ENCODE peak calls at places on chromosome 9, in six cellular contexts. I, S, U, X, E and Y are unnamed samples.

GRCh38 chr9:121463026-121463827 is 36.4 kb downstream of the GGTA1 start:
- DNase-seq in I (peak; percentile 73), S (peak; percentile 52), U (peak; percentile 6), X (peak; percentile 42), E (peak; percentile 45), Y (peak; percentile 48)

GRCh38 chr9:36924071-36924470 is 110.0 kb downstream of the PAX5 start:
- DNase-seq in I (no peak), S (no peak), U (peak; percentile 87), X (no peak), E (no peak), Y (no peak)

GRCh38 chr9:14213504-14213903 is 100.4 kb downstream of the NFIB start:
- DNase-seq in I (no peak), S (no peak), U (no peak), X (no peak), E (no peak), Y (no peak)

GRCh38 chr9:38208206-38208901 is 139.3 kb upstream of the SHB start:
- DNase-seq in I (no peak), S (no peak), U (no peak), X (no peak), E (peak; percentile 74), Y (no peak)

GRCh38 chr9:108041551-108041950 is 552.0 kb upstream of the KLF4 start:
- DNase-seq in I (no peak), S (no peak), U (no peak), X (no peak), E (no peak), Y (no peak)

GRCh38 chr9:102185371-102185770 is 446.9 kb upstream of the GRIN3A start:
- DNase-seq in I (no peak), S (no peak), U (no peak), X (peak; percentile 50), E (peak; percentile 71), Y (peak; percentile 19)

GRCh38 chr9:25207402-25207801 is 470.8 kb downstream of the TUSC1 start:
- DNase-seq in I (no peak), S (no peak), U (no peak), X (no peak), E (no peak), Y (no peak)

GRCh38 chr9:130140701-130141100 is 31.5 kb upstream of the NCS1 start:
- DNase-seq in I (no peak), S (no peak), U (no peak), X (no peak), E (no peak), Y (no peak)

GRCh38 chr9:107982735-107983134 is 493.2 kb upstream of the KLF4 start:
- DNase-seq in I (no peak), S (no peak), U (no peak), X (no peak), E (no peak), Y (no peak)

GRCh38 chr9:38059233-38059936 is 9.6 kb downstream of the SHB start:
- DNase-seq in I (no peak), S (no peak), U (no peak), X (no peak), E (no peak), Y (no peak)

GRCh38 chr9:93091056-93091452 is 5.0 kb upstream of the CARD19 start:
- DNase-seq in I (no peak), S (peak; percentile 22), U (no peak), X (no peak), E (no peak), Y (peak; percentile 8)

GRCh38 chr9:116312221-116312620 is 158.6 kb downstream of the PAPPA start:
- DNase-seq in I (no peak), S (peak; percentile 45), U (no peak), X (no peak), E (no peak), Y (no peak)

GRCh38 chr9:113155911-113156559 is 5.2 kb downstream of the SLC31A2 start:
- DNase-seq in I (no peak), S (no peak), U (no peak), X (no peak), E (no peak), Y (no peak)

GRCh38 chr9:4090491-4090890 is 209.4 kb downstream of the GLIS3 start:
- DNase-seq in I (no peak), S (no peak), U (no peak), X (no peak), E (no peak), Y (no peak)

GRCh38 chr9:13513710-13514444 is 234.4 kb upstream of the MPDZ start:
- DNase-seq in I (no peak), S (no peak), U (no peak), X (no peak), E (no peak), Y (no peak)

GRCh38 chr9:130254753-130255637 is 10.6 kb upstream of the HMCN2 start:
- DNase-seq in I (no peak), S (no peak), U (no peak), X (no peak), E (no peak), Y (no peak)

GRCh38 chr9:21813575-21814473 is 11.4 kb downstream of the MTAP start:
- DNase-seq in I (no peak), S (no peak), U (peak; percentile 69), X (peak; percentile 66), E (peak; percentile 68), Y (peak; percentile 76)

GRCh38 chr9:89046832-89047231 is 55.6 kb downstream of the S1PR3 start:
- DNase-seq in I (no peak), S (no peak), U (no peak), X (no peak), E (no peak), Y (no peak)

GRCh38 chr9:23686257-23686656 is 139.8 kb downstream of the ELAVL2 start:
- DNase-seq in I (no peak), S (no peak), U (no peak), X (no peak), E (no peak), Y (no peak)

GRCh38 chr9:127096208-127096607 is 26.2 kb downstream of the ANGPTL2 start:
- DNase-seq in I (no peak), S (no peak), U (no peak), X (no peak), E (no peak), Y (no peak)

GRCh38 chr9:109880276-109881169 is 100.5 kb downstream of the PALM2AKAP2 start:
- DNase-seq in I (no peak), S (no peak), U (peak; percentile 67), X (no peak), E (no peak), Y (peak; percentile 68)

GRCh38 chr9:105216440-105217178 is 27.8 kb upstream of the SLC44A1 start:
- DNase-seq in I (no peak), S (no peak), U (no peak), X (peak; percentile 45), E (peak; percentile 53), Y (peak; percentile 58)

DNA sequence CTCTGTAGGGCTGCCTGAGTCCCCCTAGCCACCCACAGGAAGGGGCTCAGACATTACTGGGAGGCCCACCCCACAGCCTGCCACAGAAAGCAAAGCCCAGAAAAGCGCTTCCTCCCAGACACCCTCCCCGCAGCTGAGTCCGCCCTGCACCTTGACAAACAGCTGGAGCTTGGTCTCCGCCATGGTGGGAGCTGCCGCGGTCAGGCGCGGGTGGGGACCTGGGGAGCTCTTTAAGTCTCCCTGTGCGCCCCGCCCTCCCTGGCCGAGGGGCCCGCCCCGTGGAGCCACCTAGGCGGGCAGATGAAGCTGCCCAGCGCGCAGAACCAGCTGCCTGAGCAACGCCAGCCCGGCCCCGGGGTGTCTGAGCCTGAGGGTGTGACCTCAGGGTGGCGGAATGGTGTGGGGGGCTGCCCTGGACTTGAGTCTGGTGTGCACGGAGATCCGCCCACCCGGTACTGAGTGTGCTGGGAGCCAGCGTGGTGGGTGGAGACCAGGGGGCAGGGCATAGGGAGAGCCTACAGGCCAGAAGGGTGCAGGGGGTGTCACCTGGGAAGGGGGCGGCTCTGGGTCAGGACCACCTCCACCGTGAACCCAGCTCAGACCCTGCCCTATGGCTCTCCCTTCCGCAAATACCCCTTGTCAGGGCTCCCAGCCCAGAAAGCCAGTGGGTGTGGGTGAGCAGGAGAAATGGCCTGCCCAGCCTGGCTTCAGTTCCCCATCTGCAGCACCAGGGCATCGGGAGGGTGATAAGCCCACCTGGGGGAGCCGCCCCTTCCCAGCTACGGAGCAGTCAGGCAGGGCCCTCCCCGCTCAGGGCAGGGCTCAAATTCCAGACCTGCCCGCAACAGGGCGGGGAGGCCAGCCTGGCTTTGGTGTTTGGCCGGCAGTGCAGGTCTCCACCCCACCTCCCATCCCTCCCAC is at the start of gene CLIC3:
- DNase-seq in I (no peak), S (no peak), U (no peak), X (peak; percentile 73), E (peak; percentile 20), Y (no peak)
- TF ChIP-seq POLR2A in I (no peak), S (no peak), U (no peak), X (no peak), E (no peak), Y (no peak)

DNA sequence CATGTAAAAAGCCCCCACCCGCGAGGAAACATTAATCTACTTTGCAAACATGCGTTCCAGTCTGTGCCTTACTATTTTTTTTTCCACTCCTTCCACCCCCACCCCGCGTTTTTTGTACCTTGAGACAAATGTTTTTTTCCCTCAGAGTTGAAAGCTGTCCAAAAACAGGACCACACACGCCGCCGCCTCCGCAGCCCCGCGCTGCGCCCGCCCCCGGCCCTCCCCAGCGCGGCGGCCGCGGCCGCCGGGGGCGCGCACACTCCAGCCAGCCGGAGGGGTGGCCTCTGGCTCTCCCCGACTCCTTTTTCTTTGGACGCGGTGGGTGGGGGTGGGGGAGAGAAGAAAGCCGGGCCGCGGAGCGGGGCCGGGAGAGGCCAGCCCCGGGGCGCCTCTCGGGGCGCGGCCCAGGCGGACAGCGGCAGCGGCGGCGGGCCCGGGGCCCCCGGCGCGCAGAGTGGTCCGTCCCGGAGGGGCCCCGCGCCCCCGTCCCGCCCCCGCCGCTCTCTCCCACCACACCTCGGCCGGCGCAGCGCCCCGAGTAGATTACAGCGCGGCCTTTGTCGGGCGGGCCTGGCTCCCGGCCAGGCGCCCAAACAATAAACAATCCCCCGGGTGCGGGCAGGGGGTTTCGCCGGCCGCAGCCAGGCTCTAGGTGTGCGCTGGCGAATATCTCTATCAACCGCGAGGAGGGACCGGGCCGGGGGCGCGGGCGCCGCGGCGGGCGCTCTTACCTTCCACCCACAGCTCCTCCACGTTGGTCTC is 10.9 kb downstream of the PTCH1 start:
- DNase-seq in I (peak; percentile 78), S (peak; percentile 85), U (no peak), X (peak; percentile 59), E (peak; percentile 72), Y (peak; percentile 78)
- H3K27ac ChIP-seq in I (peak overlapping the region; percentile 99), S (peak overlapping the region; percentile 86), U (peak overlapping the region; percentile 84), X (peak overlapping the region; percentile 94), E (peak overlapping the region; percentile 93), Y (peak overlapping the region; percentile 95)

GRCh38 chr9:131348631-131349521 is 45.0 kb upstream of the PRRC2B start:
- DNase-seq in I (no peak), S (peak; percentile 29), U (no peak), X (no peak), E (no peak), Y (no peak)
- TF ChIP-seq POLR2A in I (no peak), S (no peak), U (no peak), X (no peak), E (no peak), Y (no peak)

GRCh38 chr9:75083188-75083976 is 4.6 kb downstream of the NMRK1 start:
- DNase-seq in I (no peak), S (no peak), U (no peak), X (peak; percentile 62), E (peak; percentile 70), Y (no peak)

GRCh38 chr9:75085640-75086039 is 2.3 kb downstream of the NMRK1 start:
- DNase-seq in I (no peak), S (no peak), U (no peak), X (no peak), E (no peak), Y (no peak)

GRCh38 chr9:75086443-75087278 is 1.3 kb downstream of the NMRK1 start:
- DNase-seq in I (no peak), S (peak; percentile 53), U (no peak), X (peak; percentile 42), E (peak; percentile 47), Y (no peak)

GRCh38 chr9:75087279-75087823 is 604 bp downstream of the NMRK1 start:
- DNase-seq in I (no peak), S (no peak), U (no peak), X (peak; percentile 58), E (peak; percentile 70), Y (peak; percentile 46)

GRCh38 chr9:75084081-75084672 is 3.8 kb downstream of the NMRK1 start:
- DNase-seq in I (no peak), S (no peak), U (no peak), X (no peak), E (no peak), Y (no peak)
- H3K27ac ChIP-seq in I (no peak overlapping the region), S (peak overlapping the region; percentile 14), U (no peak overlapping the region), X (peak overlapping the region; percentile 74), E (peak overlapping the region; percentile 63), Y (no peak overlapping the region)